ENCODE peak calls at places on chromosomes 13 and 19, in seven cellular contexts. L, B, X, S, K, M and Y are unnamed samples.

GRCh38 chr13:46866150-46866549 is 30.7 kb downstream of the HTR2A start:
- DNase-seq in L (no peak), B (peak), X (peak), S (peak), K (peak), M (peak), Y (no peak)

GRCh38 chr19:38394488-38394887 is 6.0 kb downstream of the SPRED3 start:
- DNase-seq in L (no peak), B (peak), X (peak), S (peak), K (no peak), M (no peak), Y (no peak)

GRCh38 chr13:23391752-23392151 is 41.8 kb downstream of the SACS start:
- DNase-seq in L (no peak), B (no peak), X (no peak), S (peak), K (no peak), M (no peak), Y (no peak)

GRCh38 chr13:47945738-47946137 is 55.3 kb downstream of the SUCLA2 start:
- DNase-seq in L (peak), B (no peak), X (no peak), S (peak), K (peak), M (peak), Y (peak)

GRCh38 chr19:49570997-49571676 is 9.2 kb downstream of the NOSIP start:
- DNase-seq in L (no peak), B (peak), X (peak), S (no peak), K (no peak), M (no peak), Y (no peak)

GRCh38 chr19:2646866-2647535 is 55.5 kb downstream of the GNG7 start:
- DNase-seq in L (no peak), B (no peak), X (no peak), S (no peak), K (no peak), M (no peak), Y (no peak)

GRCh38 chr19:44401108-44401786 is at the start of gene ZNF285:
- DNase-seq in L (peak), B (peak), X (peak), S (peak), K (peak), M (peak), Y (peak)

GRCh38 chr13:71374471-71375041 is 492.4 kb downstream of the DACH1 start:
- DNase-seq in L (no peak), B (no peak), X (no peak), S (no peak), K (no peak), M (no peak), Y (no peak)

GRCh38 chr19:51703655-51704515 is 10.8 kb downstream of the SPACA6 start:
- DNase-seq in L (no peak), B (peak), X (peak), S (peak), K (no peak), M (peak), Y (peak)

GRCh38 chr19:46818812-46819211 is 30.4 kb upstream of the SLC1A5 start:
- DNase-seq in L (no peak), B (peak), X (no peak), S (peak), K (no peak), M (peak), Y (no peak)

GRCh38 chr19:6739390-6739883 is at the start of gene TRIP10:
- DNase-seq in L (no peak), B (peak), X (peak), S (peak), K (no peak), M (peak), Y (no peak)

GRCh38 chr19:5828661-5829566 is 10.6 kb downstream of the FUT6 start:
- DNase-seq in L (no peak), B (peak), X (peak), S (no peak), K (no peak), M (no peak), Y (no peak)

GRCh38 chr19:6091771-6092291 is 18.5 kb downstream of the RFX2 start:
- DNase-seq in L (no peak), B (no peak), X (no peak), S (peak), K (no peak), M (peak), Y (no peak)

GRCh38 chr13:106083620-106084350 is 451.7 kb downstream of the EFNB2 start:
- DNase-seq in L (peak), B (peak), X (peak), S (peak), K (no peak), M (peak), Y (no peak)

GRCh38 chr13:106089251-106089940 is 446.1 kb downstream of the EFNB2 start:
- DNase-seq in L (no peak), B (no peak), X (no peak), S (peak), K (no peak), M (no peak), Y (no peak)

GRCh38 chr13:106087201-106087600 is 448.3 kb downstream of the EFNB2 start:
- DNase-seq in L (no peak), B (no peak), X (no peak), S (no peak), K (no peak), M (no peak), Y (no peak)

DNA sequence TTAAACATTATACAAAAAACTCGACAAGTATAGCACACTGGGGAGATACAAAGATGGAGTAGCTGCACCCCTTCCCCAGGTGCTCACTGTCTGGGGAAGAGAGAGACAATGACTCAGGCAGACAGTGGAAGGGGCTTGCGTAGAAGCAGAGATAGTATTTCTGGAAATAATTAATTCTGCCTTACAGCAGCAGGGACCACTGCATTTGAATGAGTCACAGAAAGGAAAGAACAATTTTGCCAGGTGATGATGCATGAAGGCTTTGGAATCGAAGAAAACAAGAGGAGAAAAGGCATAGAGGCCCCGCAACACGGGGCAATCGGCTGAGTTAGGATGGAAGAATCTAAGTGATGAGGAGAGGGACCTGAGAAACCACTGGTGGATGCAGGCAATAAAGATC is 447.4 kb downstream of the EFNB2 start:
- DNase-seq in L (peak), B (no peak), X (no peak), S (peak), K (peak), M (peak), Y (no peak)
- TF ChIP-seq CTCF in L (no peak), B (no peak), X (no peak), S (no peak), K (no peak), M (no peak), Y (no peak)

GRCh38 chr19:33801411-33801810 is 4.7 kb downstream of the KCTD15 start:
- DNase-seq in L (no peak), B (no peak), X (no peak), S (no peak), K (no peak), M (no peak), Y (no peak)

GRCh38 chr19:33798701-33799111 is 2.0 kb downstream of the KCTD15 start:
- DNase-seq in L (no peak), B (peak), X (peak), S (no peak), K (no peak), M (peak), Y (no peak)

GRCh38 chr19:33800012-33800680 is 3.5 kb downstream of the KCTD15 start:
- DNase-seq in L (no peak), B (no peak), X (no peak), S (no peak), K (no peak), M (no peak), Y (no peak)

GRCh38 chr19:33797821-33798633 is 1.4 kb downstream of the KCTD15 start:
- DNase-seq in L (no peak), B (peak), X (peak), S (no peak), K (no peak), M (peak), Y (no peak)

DNA sequence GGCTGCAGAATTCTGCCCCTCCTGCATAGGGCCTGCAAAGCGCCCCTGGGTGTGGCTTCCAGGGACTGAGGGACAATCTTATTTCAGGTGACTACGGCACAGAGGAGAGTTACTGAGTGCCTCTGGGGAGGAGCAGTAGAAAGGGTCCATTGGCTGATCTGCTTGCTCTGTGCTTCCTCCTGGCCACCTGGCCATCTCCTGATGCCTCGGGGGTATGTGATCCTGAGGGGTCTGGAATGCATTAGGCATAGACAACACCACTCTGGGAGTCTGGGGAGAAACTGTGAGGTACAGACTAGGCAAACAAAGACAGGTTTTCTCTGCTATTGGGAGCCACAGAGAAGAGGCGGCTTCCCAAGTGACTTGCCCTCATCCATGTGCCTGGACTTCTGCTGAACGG is 2.8 kb downstream of the KCTD15 start:
- DNase-seq in L (no peak), B (peak), X (no peak), S (no peak), K (no peak), M (no peak), Y (no peak)
- H3K4me3 ChIP-seq in L (no peak), B (peak), X (no peak), S (no peak), K (no peak), M (no peak), Y (peak)

DNA sequence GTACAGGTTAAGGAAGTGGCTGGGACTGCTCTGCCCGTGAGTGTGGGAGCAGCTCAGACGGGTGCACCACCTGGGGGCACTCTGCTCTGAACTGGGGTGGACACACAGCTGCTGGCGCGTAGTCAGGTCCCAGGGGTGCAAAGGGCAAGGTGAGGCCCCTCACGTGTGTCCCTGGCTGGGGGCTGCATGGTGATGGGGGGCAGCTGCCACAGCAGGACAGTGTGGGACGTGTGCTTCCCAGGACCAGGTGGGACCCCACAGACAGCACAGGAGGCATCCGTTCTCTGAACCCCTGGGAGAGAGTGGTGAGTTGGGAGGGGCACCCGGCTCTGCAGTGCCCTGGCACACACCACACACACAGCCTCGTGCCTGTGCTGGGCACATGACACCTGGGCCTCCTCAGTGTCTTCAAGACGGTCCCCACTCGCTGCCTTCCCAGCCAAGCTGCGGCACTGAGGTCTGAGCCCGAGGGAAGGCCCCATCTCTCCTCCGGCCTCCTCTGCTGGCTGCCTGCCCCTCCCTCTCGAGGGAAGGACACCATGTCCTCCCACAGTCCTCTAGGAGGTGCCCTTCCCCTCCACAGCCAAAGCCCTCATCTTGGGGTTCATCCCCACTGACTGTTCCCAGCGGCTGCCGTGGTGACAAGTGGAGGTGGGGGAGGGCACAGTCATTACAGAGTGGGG is 24.7 kb downstream of the CILP2 start:
- DNase-seq in L (no peak), B (peak), X (no peak), S (no peak), K (no peak), M (no peak), Y (no peak)
- TF ChIP-seq CTCF in L (no peak), B (peak), X (no peak), S (no peak), K (no peak), M (no peak), Y (no peak)

GRCh38 chr13:50126378-50127016 is 111.3 kb downstream of the KCNRG start:
- DNase-seq in L (peak), B (peak), X (peak), S (peak), K (no peak), M (peak), Y (no peak)
- H3K4me3 ChIP-seq in L (peak), B (peak), X (peak), S (peak), K (peak), M (peak), Y (peak)

GRCh38 chr19:17306285-17306714 is 628 bp downstream of the MRPL34 start:
- DNase-seq in L (no peak), B (peak), X (peak), S (no peak), K (no peak), M (no peak), Y (no peak)

GRCh38 chr19:17305211-17305516 is 508 bp upstream of the MRPL34 start:
- DNase-seq in L (no peak), B (no peak), X (no peak), S (no peak), K (no peak), M (no peak), Y (no peak)

GRCh38 chr19:17304386-17305047 is 1.2 kb upstream of the MRPL34 start:
- DNase-seq in L (no peak), B (no peak), X (no peak), S (no peak), K (no peak), M (no peak), Y (no peak)

GRCh38 chr19:17303940-17304267 is 679 bp upstream of the ABHD8 start:
- DNase-seq in L (no peak), B (no peak), X (no peak), S (peak), K (no peak), M (no peak), Y (no peak)

DNA sequence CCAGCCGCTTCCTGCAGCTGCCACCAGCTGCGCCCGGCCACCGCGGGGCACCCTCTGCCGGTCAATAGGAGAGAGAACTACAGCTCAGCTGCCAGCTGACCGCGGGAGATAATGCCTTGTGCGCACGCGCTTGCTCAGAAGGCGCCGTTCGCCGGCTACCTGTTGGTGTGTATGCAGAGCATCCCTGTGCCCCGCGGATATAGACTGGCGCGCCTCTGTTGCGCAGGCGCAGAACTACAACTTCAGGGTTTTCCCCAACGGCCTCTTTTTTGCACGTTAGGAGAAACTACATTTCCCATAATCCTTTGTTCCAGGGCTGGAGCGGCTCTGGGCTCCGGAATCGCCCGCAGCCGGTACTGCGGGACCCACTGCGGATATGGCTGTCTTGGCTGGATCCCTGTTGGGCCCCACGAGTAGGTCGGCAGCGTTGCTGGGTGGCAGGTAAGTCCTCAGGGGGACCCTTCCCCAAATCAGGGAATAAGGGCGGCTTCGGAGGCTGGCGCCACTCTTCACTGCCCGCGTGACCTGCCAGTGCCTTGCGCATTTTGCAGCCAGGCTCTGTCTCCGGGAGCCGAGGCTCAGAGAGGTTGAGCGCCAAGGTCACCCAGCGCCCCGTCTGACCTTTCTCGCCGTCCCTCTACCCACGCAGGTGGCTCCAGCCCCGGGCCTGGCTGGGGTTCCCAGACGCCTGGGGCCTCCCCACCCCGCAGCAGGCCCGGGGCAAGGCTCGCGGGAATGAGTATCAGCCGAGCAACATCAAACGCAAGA is at the start of gene MRPL34:
- DNase-seq in L (peak), B (peak), X (peak), S (peak), K (peak), M (peak), Y (peak)
- TF ChIP-seq CTCF in L (peak), B (peak), X (peak), S (peak), K (peak), M (peak), Y (peak)

DNA sequence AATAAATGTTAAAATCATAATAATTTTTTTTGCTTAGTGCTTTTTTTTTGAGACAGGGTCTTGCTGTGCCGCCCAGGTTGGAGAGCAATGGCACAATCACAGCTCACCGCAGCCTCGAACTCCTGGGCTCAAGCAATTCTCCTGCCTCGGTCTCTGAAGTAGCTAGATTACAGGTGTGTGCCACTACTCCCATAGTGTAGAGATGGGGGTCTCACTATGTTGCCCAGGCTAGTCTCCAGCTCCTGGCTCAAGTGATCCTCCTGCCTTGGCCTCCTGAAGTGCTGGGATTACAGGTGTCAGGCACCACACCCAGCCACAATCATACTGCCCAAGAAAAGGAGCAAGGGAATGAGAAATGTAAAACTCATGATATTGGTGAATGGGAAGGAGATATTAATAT is 5.1 kb downstream of the FBL start:
- DNase-seq in L (no peak), B (no peak), X (no peak), S (no peak), K (no peak), M (no peak), Y (no peak)
- H3K4me3 ChIP-seq in L (no peak), B (no peak), X (no peak), S (no peak), K (no peak), M (no peak), Y (no peak)